ENCODE peak calls at places on chromosomes 12 and 14, in five cellular contexts. Z is effector CD4-positive, alpha-beta T cell; L is NCI-H748 treated with DMSO at 0.1 percent for 48 hours; U is stromal cell of bone marrow; H is dorsolateral prefrontal cortex. F is an unnamed sample.

GRCh38 chr14:51370758-51371386 is 130.8 kb downstream of the TMX1 start:
- DNase-seq in Z (no peak), H (no peak), L (no peak), U (peak), F (no peak)

GRCh38 chr14:104794641-104795467 is 694 bp downstream of the AKT1 start:
- DNase-seq in Z (no peak), L (no peak), H (no peak), U (no peak), F (no peak)

GRCh38 chr12:126706300-126706699 is 1560.7 kb upstream of the TMEM132C start:
- DNase-seq in H (no peak), U (no peak), L (no peak), Z (no peak), F (no peak)

GRCh38 chr12:26754148-26754547 is 78.8 kb downstream of the ITPR2 start:
- DNase-seq in Z (no peak), U (no peak), H (no peak), L (no peak), F (no peak)

GRCh38 chr12:103799504-103800251 is 41.4 kb downstream of the NT5DC3 start:
- DNase-seq in L (peak), H (no peak), U (no peak), Z (no peak), F (peak)

GRCh38 chr14:50039734-50040400 is 76.5 kb downstream of the VCPKMT start:
- DNase-seq in L (no peak), U (no peak), Z (no peak), H (no peak), F (no peak)

GRCh38 chr12:79841248-79841877 is 93.5 kb downstream of the PPP1R12A start:
- DNase-seq in L (no peak), H (no peak), Z (no peak), U (no peak), F (no peak)

GRCh38 chr14:31950760-31951637 is 126.1 kb upstream of the ARHGAP5 start:
- DNase-seq in U (no peak), L (peak), Z (no peak), H (no peak), F (peak)

GRCh38 chr12:123905319-123905925 is 67.2 kb downstream of the CCDC92 start:
- DNase-seq in Z (peak), H (peak), L (peak), U (peak), F (peak)

GRCh38 chr14:35335388-35336092 is 43.4 kb downstream of the PSMA6 start:
- DNase-seq in L (no peak), U (no peak), H (no peak), Z (no peak), F (peak)

GRCh38 chr14:74085047-74085637 is 386 bp downstream of the LIN52 start:
- DNase-seq in L (peak), Z (no peak), H (no peak), U (no peak), F (no peak)

GRCh38 chr12:108849653-108850052 is 7.7 kb downstream of the SSH1 start:
- DNase-seq in H (no peak), L (no peak), U (no peak), Z (no peak), F (no peak)

GRCh38 chr12:95216704-95217376 is 427 bp downstream of the FGD6 start:
- DNase-seq in H (no peak), Z (no peak), L (peak), U (no peak), F (no peak)

GRCh38 chr12:2018401-2018800 is 14.1 kb upstream of the DCP1B start:
- DNase-seq in Z (no peak), H (no peak), L (no peak), U (no peak), F (peak)

GRCh38 chr14:53979747-53980642 is 23.4 kb upstream of the BMP4 start:
- DNase-seq in U (peak), Z (no peak), L (no peak), H (no peak), F (peak)

F was measured in uterus.